ENCODE peak calls at places on chromosomes 11 and 22, in seven cellular contexts. X, R, I, V, S, G and P are unnamed samples. For H3K4me1 and H3K27me3, the result is how much of the 10 kb centered on the place peaks cover.

GRCh38 chr22:35783943-35784614 is 66.4 kb downstream of the APOL5 start:
- DNase-seq in X (no peak), R (no peak), I (no peak), V (no peak), S (no peak), G (no peak), P (no peak)

GRCh38 chr11:2377511-2378443 is 667 bp downstream of the CD81 start:
- DNase-seq in X (peak), R (peak), I (peak), V (no peak), S (peak), G (no peak), P (peak)

GRCh38 chr11:11384829-11385228 is 31.8 kb upstream of the CSNK2A3 start:
- DNase-seq in X (no peak), R (no peak), I (no peak), V (no peak), S (no peak), G (no peak), P (no peak)

GRCh38 chr11:102792604-102793003 is 5.4 kb downstream of the MMP1 start:
- DNase-seq in X (no peak), R (no peak), I (no peak), V (no peak), S (no peak), G (no peak), P (no peak)

GRCh38 chr11:95325777-95326258 is 94.8 kb upstream of the SESN3 start:
- DNase-seq in X (no peak), R (no peak), I (no peak), V (no peak), S (no peak), G (no peak), P (no peak)

GRCh38 chr11:57703341-57703740 is 8.7 kb downstream of the MED19 start:
- DNase-seq in X (no peak), R (no peak), I (no peak), V (no peak), S (peak), G (no peak), P (no peak)

GRCh38 chr11:22666700-22667439 is 459 bp downstream of the GAS2 start:
- DNase-seq in X (peak), R (no peak), I (no peak), V (peak), S (no peak), G (no peak), P (peak)

GRCh38 chr11:43895601-43896000 is 15.0 kb downstream of the ALKBH3 start:
- DNase-seq in X (no peak), R (no peak), I (no peak), V (no peak), S (no peak), G (no peak), P (no peak)

GRCh38 chr11:134346101-134346975 is 14.6 kb downstream of the GLB1L2 start:
- DNase-seq in X (no peak), R (no peak), I (no peak), V (no peak), S (no peak), G (no peak), P (no peak)

GRCh38 chr11:63720611-63721010 is 39.3 kb downstream of the RTN3 start:
- DNase-seq in X (no peak), R (no peak), I (no peak), V (no peak), S (no peak), G (no peak), P (no peak)

GRCh38 chr11:47941907-47942558 is 38.3 kb upstream of the PTPRJ start:
- DNase-seq in X (peak), R (no peak), I (no peak), V (peak), S (no peak), G (no peak), P (no peak)

GRCh38 chr11:34316347-34317037 is 41.3 kb downstream of the ABTB2 start:
- DNase-seq in X (peak), R (no peak), I (no peak), V (no peak), S (peak), G (no peak), P (no peak)

GRCh38 chr11:28739489-28740280 is 631.5 kb downstream of the METTL15 start:
- DNase-seq in X (no peak), R (no peak), I (no peak), V (no peak), S (no peak), G (no peak), P (no peak)

GRCh38 chr22:47630741-47631534 is 868.5 kb downstream of the TBC1D22A start:
- DNase-seq in X (no peak), R (no peak), I (no peak), V (no peak), S (no peak), G (no peak), P (no peak)

GRCh38 chr11:12086271-12087074 is 23.9 kb upstream of the MICAL2 start:
- DNase-seq in X (peak), R (no peak), I (peak), V (no peak), S (peak), G (peak), P (no peak)

GRCh38 chr11:6319001-6319878 is 1.1 kb downstream of the CAVIN3 start:
- DNase-seq in X (peak), R (no peak), I (peak), V (no peak), S (peak), G (peak), P (peak)

GRCh38 chr11:112958670-112959069 is 2.5 kb upstream of the NCAM1 start:
- DNase-seq in X (no peak), R (no peak), I (no peak), V (no peak), S (no peak), G (no peak), P (no peak)

GRCh38 chr11:33334627-33335026 is 77.4 kb downstream of the HIPK3 start:
- DNase-seq in X (no peak), R (no peak), I (no peak), V (no peak), S (no peak), G (no peak), P (no peak)

GRCh38 chr22:37043828-37044538 is 7.6 kb upstream of the KCTD17 start:
- DNase-seq in X (peak), R (no peak), I (peak), V (peak), S (peak), G (peak), P (peak)

GRCh38 chr11:61083601-61084147 is 18.6 kb upstream of the CD5 start:
- DNase-seq in X (no peak), R (peak), I (peak), V (no peak), S (no peak), G (no peak), P (no peak)
- H3K27ac ChIP-seq in X (no peak), R (peak), I (peak), V (no peak), S (no peak), G (no peak), P (no peak)

DNA sequence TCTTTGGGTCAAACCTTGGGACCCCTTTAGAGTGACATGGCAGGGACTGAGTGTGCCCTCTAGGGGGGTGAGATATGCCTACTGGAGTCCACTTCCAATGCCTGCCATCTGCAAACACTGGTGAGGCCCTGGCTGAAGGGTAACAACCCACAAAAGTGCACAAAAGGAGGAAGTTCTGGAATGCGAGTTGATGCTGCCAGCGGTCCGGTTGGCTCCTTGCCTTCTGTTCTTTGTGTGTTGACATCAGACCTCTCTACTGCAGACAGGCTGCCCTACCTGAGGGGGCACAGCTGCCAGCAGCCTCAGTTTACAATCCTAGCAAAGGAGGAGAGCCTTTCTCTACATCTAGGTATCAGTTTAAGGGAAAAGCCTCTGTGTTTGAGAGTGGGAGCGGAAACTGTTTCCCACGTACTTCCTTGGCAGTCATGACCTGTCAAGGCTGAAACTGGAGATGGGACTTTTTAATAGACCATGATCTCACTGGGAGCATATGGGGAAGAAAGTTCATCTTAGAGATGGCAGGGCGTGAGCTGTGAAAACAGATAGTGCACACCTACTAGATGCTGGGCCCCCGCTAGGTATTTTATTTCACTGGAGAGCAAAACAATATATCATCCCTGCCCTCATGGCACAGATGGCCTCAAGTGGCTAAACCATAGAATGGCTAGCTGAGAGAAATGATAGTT is 27.2 kb downstream of the BMAL1 start:
- DNase-seq in X (peak), R (no peak), I (no peak), V (no peak), S (no peak), G (no peak), P (no peak)
- H3K4me1 ChIP-seq in X (under half), R (half or more), I (under half), V (under half), S (under half), G (under half), P (under half)

GRCh38 chr11:76314741-76315090 is 66.2 kb downstream of the THAP12 start:
- DNase-seq in X (no peak), R (no peak), I (no peak), V (no peak), S (peak), G (no peak), P (no peak)
- H3K27me3 ChIP-seq in X (under half), R (under half), I (under half), V (under half), S (under half), G (under half), P (under half)

GRCh38 chr22:19665784-19666662 is 48.3 kb upstream of the SEPTIN5 start:
- DNase-seq in X (no peak), R (no peak), I (no peak), V (no peak), S (no peak), G (no peak), P (no peak)

GRCh38 chr22:19663286-19663815 is 51.0 kb upstream of the SEPTIN5 start:
- DNase-seq in X (peak), R (no peak), I (no peak), V (peak), S (peak), G (no peak), P (peak)

GRCh38 chr22:19664951-19665783 is 49.1 kb upstream of the SEPTIN5 start:
- DNase-seq in X (no peak), R (no peak), I (no peak), V (no peak), S (no peak), G (no peak), P (no peak)

GRCh38 chr22:19663821-19664325 is 50.4 kb upstream of the SEPTIN5 start:
- DNase-seq in X (peak), R (no peak), I (no peak), V (no peak), S (peak), G (no peak), P (peak)

GRCh38 chr22:19664406-19664805 is 49.9 kb upstream of the SEPTIN5 start:
- DNase-seq in X (no peak), R (no peak), I (no peak), V (no peak), S (peak), G (no peak), P (no peak)
- H3K27ac ChIP-seq in X (no peak), R (no peak), I (no peak), V (no peak), S (no peak), G (no peak), P (no peak)

DNA sequence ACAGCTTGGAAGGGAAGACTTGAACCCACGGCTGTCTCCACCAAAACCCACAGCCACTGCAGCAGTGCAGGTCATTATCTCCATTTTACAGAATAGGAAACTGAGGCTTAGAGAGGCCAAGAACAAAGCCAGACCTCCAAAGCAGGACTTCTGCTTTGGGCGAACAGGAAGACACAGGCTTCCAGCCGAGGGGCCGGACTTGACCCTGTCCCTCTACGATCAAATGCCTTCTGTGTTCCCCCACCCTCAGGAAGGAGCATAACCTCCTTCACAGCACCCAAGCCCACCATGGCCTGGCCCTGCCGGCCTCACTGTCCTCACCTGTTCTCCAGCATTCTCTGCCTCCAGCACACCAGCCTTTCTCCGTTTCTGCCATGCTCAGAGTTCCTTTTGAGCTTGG is 15.8 kb downstream of the IGLL1 start:
- DNase-seq in X (no peak), R (no peak), I (no peak), V (no peak), S (no peak), G (no peak), P (no peak)
- H3K4me1 ChIP-seq in X (under half), R (under half), I (under half), V (under half), S (under half), G (under half), P (under half)

GRCh38 chr11:117552626-117553025 is 225.0 kb downstream of the CEP164 start:
- DNase-seq in X (no peak), R (no peak), I (no peak), V (no peak), S (no peak), G (no peak), P (no peak)

GRCh38 chr11:117548876-117549275 is 221.2 kb downstream of the CEP164 start:
- DNase-seq in X (no peak), R (no peak), I (no peak), V (no peak), S (no peak), G (no peak), P (no peak)

GRCh38 chr11:117547911-117548310 is 220.3 kb downstream of the CEP164 start:
- DNase-seq in X (no peak), R (no peak), I (no peak), V (no peak), S (no peak), G (no peak), P (no peak)

GRCh38 chr11:117551761-117552343 is 224.2 kb downstream of the CEP164 start:
- DNase-seq in X (no peak), R (no peak), I (no peak), V (no peak), S (no peak), G (no peak), P (no peak)

GRCh38 chr11:117550466-117550865 is 222.8 kb downstream of the CEP164 start:
- DNase-seq in X (no peak), R (no peak), I (no peak), V (no peak), S (no peak), G (no peak), P (no peak)
- H3K27me3 ChIP-seq in X (under half), R (under half), I (under half), V (half or more), S (under half), G (under half), P (under half)

GRCh38 chr11:78318321-78318720 is 99.3 kb downstream of the GAB2 start:
- DNase-seq in X (peak), R (no peak), I (no peak), V (no peak), S (no peak), G (no peak), P (no peak)
- H3K27ac ChIP-seq in X (no peak), R (peak), I (no peak), V (no peak), S (no peak), G (peak), P (no peak)

DNA sequence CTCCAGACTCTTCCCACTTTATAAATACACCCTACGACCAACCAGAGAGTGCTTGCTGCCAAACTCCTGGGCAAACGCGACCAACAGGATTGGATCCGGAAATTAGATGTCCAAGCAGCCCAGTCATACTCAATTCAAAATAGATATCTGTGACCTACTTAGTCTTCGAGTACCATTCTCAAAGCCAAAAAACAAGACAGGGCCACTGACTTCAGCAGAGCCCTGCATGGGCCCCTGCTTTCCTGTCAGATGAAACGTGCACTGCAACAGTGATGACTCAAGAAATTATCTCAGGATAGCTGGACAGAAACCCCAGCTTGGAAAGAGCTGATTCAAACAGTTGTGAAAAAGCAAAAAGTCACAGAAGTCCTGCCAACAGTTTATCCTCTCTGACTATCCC is 17.6 kb downstream of the SMCO4 start:
- DNase-seq in X (peak), R (no peak), I (no peak), V (no peak), S (peak), G (no peak), P (peak)
- H3K4me1 ChIP-seq in X (under half), R (under half), I (under half), V (under half), S (under half), G (under half), P (half or more)

DNA sequence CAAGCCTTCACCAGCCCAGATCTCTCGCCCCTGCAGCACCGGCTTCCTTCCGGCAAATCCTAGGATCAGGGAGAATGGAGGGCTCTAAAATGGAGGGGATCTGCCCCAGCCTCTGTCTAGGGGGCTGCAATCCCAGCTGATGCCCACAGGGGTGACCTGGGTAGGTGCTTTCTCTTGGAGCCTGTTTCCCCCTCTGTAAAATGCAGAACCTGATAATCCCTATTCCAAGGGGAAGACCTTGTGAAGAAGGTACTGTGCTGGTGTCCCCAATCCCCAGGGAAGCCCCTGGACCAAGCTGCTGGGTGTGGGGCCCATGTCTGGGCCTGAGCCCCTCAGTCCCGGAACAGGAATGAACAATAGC is 2.8 kb downstream of the EMID1 start:
- DNase-seq in X (no peak), R (no peak), I (no peak), V (no peak), S (no peak), G (no peak), P (no peak)
- H3K27me3 ChIP-seq in X (under half), R (under half), I (under half), V (under half), S (under half), G (under half), P (under half)

GRCh38 chr11:120391297-120391696 is 55.1 kb downstream of the ARHGEF12 start:
- DNase-seq in X (no peak), R (no peak), I (no peak), V (no peak), S (no peak), G (no peak), P (peak)
- H3K27ac ChIP-seq in X (no peak), R (no peak), I (no peak), V (no peak), S (no peak), G (no peak), P (peak)